ENCODE peak calls at places on chromosomes 5 and 9, in ten cellular contexts. H is T follicular helper cell; K is anterior cingulate cortex; B is HTR-8/SVneo; Z is stimulated activated CD4-positive, alpha-beta T cell treated with anti-CD3 and anti-CD28 coated beads, Interleukin-1b, Interleukin-23, amount 100 ng/mL, for 24 hours; X is NCI-H1092; N is GM10248; C is NCI-H345; A is ELF-1; O is ELR. P is an unnamed sample.

GRCh38 chr9:71916834-71917534 is 5.5 kb downstream of the C9orf85 start:
- DNase-seq in H (no peak), K (no peak), B (no peak), Z (no peak), X (no peak), N (peak), C (no peak), A (no peak), O (no peak), P (no peak)

GRCh38 chr5:145347026-145347616 is 488.0 kb downstream of the PRELID2 start:
- DNase-seq in H (no peak), K (no peak), B (peak), Z (no peak), X (peak), N (peak), C (peak), A (peak), O (peak), P (peak)

GRCh38 chr9:33686942-33687341 is 108.4 kb upstream of the PRSS3 start:
- DNase-seq in H (no peak), K (no peak), B (no peak), Z (no peak), X (peak), N (no peak), C (no peak), A (no peak), O (no peak), P (no peak)

GRCh38 chr5:111364992-111365391 is 140.8 kb downstream of the CAMK4 start:
- DNase-seq in H (no peak), K (no peak), B (no peak), Z (no peak), X (no peak), N (no peak), C (no peak), A (no peak), O (peak), P (no peak)

GRCh38 chr9:137441289-137441934 is at the start of gene ENTPD8:
- DNase-seq in H (no peak), K (no peak), B (peak), Z (no peak), X (peak), N (peak), C (peak), A (peak), O (peak), P (peak)

GRCh38 chr5:180850434-180851078 is 10.5 kb downstream of the ZFP62 start:
- DNase-seq in H (no peak), K (no peak), B (no peak), Z (no peak), X (no peak), N (no peak), C (no peak), A (no peak), O (no peak), P (no peak)

GRCh38 chr9:114308361-114308950 is 14.4 kb upstream of the ORM1 start:
- DNase-seq in H (no peak), K (no peak), B (no peak), Z (no peak), X (no peak), N (no peak), C (no peak), A (no peak), O (no peak), P (no peak)

GRCh38 chr5:139262414-139263139 is 31.0 kb upstream of the MATR3 start:
- DNase-seq in H (peak), K (peak), B (peak), Z (no peak), X (peak), N (peak), C (peak), A (peak), O (peak), P (peak)

GRCh38 chr9:130631331-130632080 is 32.9 kb upstream of the PRDM12 start:
- DNase-seq in H (no peak), K (no peak), B (no peak), Z (no peak), X (no peak), N (no peak), C (no peak), A (no peak), O (no peak), P (no peak)

GRCh38 chr5:169970911-169971436 is 9.3 kb downstream of the INSYN2B start:
- DNase-seq in H (no peak), K (no peak), B (peak), Z (no peak), X (no peak), N (no peak), C (no peak), A (no peak), O (peak), P (peak)

GRCh38 chr5:172789687-172790495 is 18.9 kb upstream of the DUSP1 start:
- DNase-seq in H (no peak), K (no peak), B (no peak), Z (no peak), X (no peak), N (no peak), C (no peak), A (peak), O (peak), P (no peak)

P was measured in retina.